ENCODE peak calls at places on chromosomes 16 and 17, in six cellular contexts. T is psoas muscle, B is H9, U is choroid plexus epithelial cell, Y is omental fat pad, W is cardiac fibroblast. F is an unnamed sample.

GRCh38 chr17:36857698-36858097 is 79.6 kb upstream of the LHX1 start:
- DNase-seq in T (no peak), B (no peak), U (no peak), Y (no peak), W (no peak), F (peak)

GRCh38 chr17:36705651-36706436 is 104.5 kb downstream of the MRM1 start:
- DNase-seq in T (no peak), B (peak), U (peak), Y (no peak), W (peak), F (peak)

GRCh38 chr16:30947533-30948086 is 1.3 kb upstream of the ORAI3 start:
- DNase-seq in T (no peak), B (peak), U (no peak), Y (no peak), W (no peak), F (no peak)

GRCh38 chr17:79842136-79842655 is 3.0 kb upstream of the CBX4 start:
- DNase-seq in T (no peak), B (peak), U (no peak), Y (no peak), W (no peak), F (no peak)

GRCh38 chr16:67884-68789 is 4.3 kb downstream of the RHBDF1 start:
- DNase-seq in T (peak), B (no peak), U (peak), Y (no peak), W (peak), F (no peak)

GRCh38 chr16:88697831-88698693 is 8.1 kb downstream of the RNF166 start:
- DNase-seq in T (no peak), B (peak), U (no peak), Y (no peak), W (no peak), F (no peak)

GRCh38 chr17:2700031-2700490 is 11.5 kb downstream of the CLUH start:
- DNase-seq in T (no peak), B (peak), U (no peak), Y (no peak), W (no peak), F (no peak)

GRCh38 chr17:1267471-1267947 is 2.7 kb upstream of the BHLHA9 start:
- DNase-seq in T (no peak), B (peak), U (no peak), Y (no peak), W (peak), F (no peak)

GRCh38 chr17:57440522-57441269 is 184.4 kb downstream of the MSI2 start:
- DNase-seq in T (peak), B (peak), U (peak), Y (no peak), W (peak), F (peak)

GRCh38 chr16:50007744-50008143 is 17.3 kb upstream of the CNEP1R1 start:
- DNase-seq in T (no peak), B (no peak), U (no peak), Y (no peak), W (no peak), F (no peak)

GRCh38 chr17:2157081-2157480 is 102.2 kb downstream of the HIC1 start:
- DNase-seq in T (no peak), B (no peak), U (peak), Y (no peak), W (peak), F (no peak)

GRCh38 chr17:79777166-79777843 is 643 bp upstream of the CBX2 start:
- DNase-seq in T (peak), B (peak), U (peak), Y (no peak), W (peak), F (peak)

GRCh38 chr17:46774108-46774737 is 44.3 kb downstream of the WNT3 start:
- DNase-seq in T (no peak), B (peak), U (no peak), Y (no peak), W (no peak), F (no peak)
- TF ChIP-seq CTCF in T (no peak), B (no peak), U (no peak), Y (no peak), W (no peak), F (no peak)

GRCh38 chr17:75498726-75499213 is 16.6 kb downstream of the CASKIN2 start:
- DNase-seq in T (peak), B (peak), U (no peak), Y (no peak), W (no peak), F (no peak)
- TF ChIP-seq CTCF in T (no peak), B (no peak), U (no peak), Y (no peak), W (no peak), F (no peak)

GRCh38 chr17:45315583-45316270 is 1.1 kb downstream of the MAP3K14 start:
- DNase-seq in T (no peak), B (no peak), U (no peak), Y (no peak), W (no peak), F (peak)

GRCh38 chr17:45314761-45315549 is 1.9 kb downstream of the MAP3K14 start:
- DNase-seq in T (no peak), B (no peak), U (peak), Y (no peak), W (no peak), F (no peak)

GRCh38 chr17:45317113-45317820 is 447 bp upstream of the MAP3K14 start:
- DNase-seq in T (peak), B (peak), U (peak), Y (peak), W (peak), F (peak)

GRCh38 chr17:45318561-45319230 is 1.9 kb upstream of the MAP3K14 start:
- DNase-seq in T (no peak), B (no peak), U (no peak), Y (no peak), W (no peak), F (peak)

DNA sequence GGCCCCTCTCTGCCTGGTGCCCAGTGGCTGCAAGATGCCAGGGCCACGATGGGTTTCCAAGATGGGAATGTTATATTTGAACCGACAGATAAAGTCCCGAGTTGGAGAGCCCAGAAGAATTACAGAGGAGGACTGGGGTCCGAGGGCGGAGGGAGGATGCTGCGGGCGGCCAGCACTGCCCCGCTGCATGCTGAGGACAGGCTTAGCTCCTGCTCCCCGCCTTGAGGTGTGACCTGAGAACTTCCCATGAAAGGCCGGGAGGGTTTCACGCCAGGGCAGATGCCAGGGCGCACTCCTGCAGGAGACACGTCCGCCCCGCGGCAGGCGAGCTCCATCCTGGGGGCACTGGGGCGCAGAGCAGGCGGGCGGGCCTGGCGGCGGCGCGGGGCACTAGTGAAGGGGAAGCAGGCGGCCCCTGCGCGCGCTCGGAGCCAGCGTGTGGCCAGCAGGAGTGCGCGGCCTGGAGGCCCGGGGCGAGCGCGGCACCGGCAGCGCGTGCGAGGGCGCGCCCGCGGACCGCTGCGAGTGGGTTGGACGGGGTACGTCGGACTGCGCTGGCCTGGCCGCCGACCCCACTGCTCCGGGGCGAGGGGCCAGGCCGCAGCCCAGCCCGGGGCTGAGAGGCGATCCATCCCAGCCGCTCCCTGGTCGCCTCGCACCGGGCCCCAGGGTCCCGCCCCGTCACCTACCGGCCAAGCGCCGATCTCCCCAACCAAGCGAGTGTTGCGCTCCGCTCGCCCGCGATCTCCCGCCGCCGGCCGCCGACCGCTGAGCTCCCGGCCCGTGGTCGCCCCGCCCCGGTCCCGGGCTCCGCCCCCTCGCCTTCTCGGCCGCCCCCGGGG is at the start of gene MAP3K14:
- DNase-seq in T (peak), B (peak), U (peak), Y (no peak), W (peak), F (peak)
- TF ChIP-seq CTCF in T (no peak), B (peak), U (peak), Y (no peak), W (peak), F (no peak)

DNA sequence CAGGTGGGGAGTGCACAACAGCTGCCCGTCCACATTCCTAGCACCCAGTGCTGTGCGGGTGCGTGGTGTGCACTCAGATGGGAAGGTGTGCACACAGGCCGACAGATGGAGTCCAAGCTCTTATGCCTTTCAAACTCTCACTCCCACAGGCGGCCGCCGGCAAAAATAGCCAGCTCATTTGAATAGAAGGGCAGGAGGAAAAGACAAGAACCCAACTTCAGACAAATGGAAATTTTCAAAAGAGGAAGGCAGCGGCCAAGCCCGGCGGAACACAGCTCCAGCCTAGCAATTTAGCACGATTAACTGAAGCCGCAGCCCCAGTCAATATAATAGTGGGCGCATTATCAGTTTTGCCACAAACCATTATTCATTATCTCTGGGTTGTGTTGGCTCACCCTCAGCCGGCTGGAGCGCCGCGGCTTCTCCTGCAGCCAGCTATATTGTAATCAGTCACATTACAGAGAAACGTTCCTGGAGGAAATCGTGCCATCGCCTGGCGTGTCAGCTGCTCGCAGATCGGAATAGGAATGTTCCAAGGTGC is 103.9 kb upstream of the SEC14L1 start:
- DNase-seq in T (no peak), B (no peak), U (no peak), Y (no peak), W (no peak), F (no peak)
- TF ChIP-seq CTCF in T (no peak), B (no peak), U (no peak), Y (no peak), W (no peak), F (no peak)

GRCh38 chr16:65756163-65756562 is 610.3 kb upstream of the CDH5 start:
- DNase-seq in T (no peak), B (no peak), U (no peak), Y (no peak), W (no peak), F (no peak)
- TF ChIP-seq CTCF in T (no peak), B (no peak), U (no peak), Y (no peak), W (no peak), F (no peak)

GRCh38 chr16:20002936-20003335 is 70.8 kb downstream of the GPR139 start:
- DNase-seq in T (no peak), B (no peak), U (no peak), Y (no peak), W (no peak), F (no peak)

GRCh38 chr16:20001856-20002707 is 71.6 kb downstream of the GPR139 start:
- DNase-seq in T (no peak), B (no peak), U (no peak), Y (no peak), W (no peak), F (no peak)

DNA sequence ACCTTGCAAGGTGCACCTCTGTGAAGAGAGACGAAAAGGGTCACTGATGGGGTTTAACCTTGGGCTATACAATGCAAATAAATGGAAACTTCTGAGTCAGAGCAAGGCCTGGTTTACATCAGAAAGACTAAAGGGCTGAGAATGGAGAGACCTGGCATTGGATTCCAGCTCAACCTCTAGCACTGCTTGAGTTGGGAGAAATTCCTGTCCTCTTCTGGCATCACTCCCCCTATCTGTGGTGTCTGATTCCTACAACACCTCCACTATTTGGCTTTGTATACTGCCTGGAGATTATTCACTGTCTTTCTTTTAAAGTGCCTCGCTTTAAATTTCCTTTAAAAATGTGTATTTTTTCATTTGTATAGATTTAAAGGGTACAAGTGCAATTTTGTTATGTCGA is 68.8 kb downstream of the GPR139 start:
- DNase-seq in T (no peak), B (peak), U (no peak), Y (no peak), W (no peak), F (no peak)
- TF ChIP-seq CTCF in T (no peak), B (peak), U (no peak), Y (no peak), W (no peak), F (no peak)

GRCh38 chr16:56513972-56514371 is 5.9 kb downstream of the BBS2 start:
- DNase-seq in T (no peak), B (peak), U (peak), Y (no peak), W (peak), F (peak)

GRCh38 chr16:56514845-56515244 is 5.0 kb downstream of the BBS2 start:
- DNase-seq in T (no peak), B (no peak), U (no peak), Y (no peak), W (peak), F (no peak)

GRCh38 chr16:56510544-56510943 is 9.3 kb downstream of the BBS2 start:
- DNase-seq in T (no peak), B (no peak), U (no peak), Y (no peak), W (no peak), F (no peak)

GRCh38 chr16:56515665-56516064 is 4.2 kb downstream of the BBS2 start:
- DNase-seq in T (no peak), B (no peak), U (no peak), Y (no peak), W (no peak), F (no peak)

GRCh38 chr16:56512025-56512424 is 7.8 kb downstream of the BBS2 start:
- DNase-seq in T (no peak), B (no peak), U (no peak), Y (no peak), W (no peak), F (no peak)
- TF ChIP-seq CTCF in T (no peak), B (no peak), U (no peak), Y (no peak), W (no peak), F (no peak)

DNA sequence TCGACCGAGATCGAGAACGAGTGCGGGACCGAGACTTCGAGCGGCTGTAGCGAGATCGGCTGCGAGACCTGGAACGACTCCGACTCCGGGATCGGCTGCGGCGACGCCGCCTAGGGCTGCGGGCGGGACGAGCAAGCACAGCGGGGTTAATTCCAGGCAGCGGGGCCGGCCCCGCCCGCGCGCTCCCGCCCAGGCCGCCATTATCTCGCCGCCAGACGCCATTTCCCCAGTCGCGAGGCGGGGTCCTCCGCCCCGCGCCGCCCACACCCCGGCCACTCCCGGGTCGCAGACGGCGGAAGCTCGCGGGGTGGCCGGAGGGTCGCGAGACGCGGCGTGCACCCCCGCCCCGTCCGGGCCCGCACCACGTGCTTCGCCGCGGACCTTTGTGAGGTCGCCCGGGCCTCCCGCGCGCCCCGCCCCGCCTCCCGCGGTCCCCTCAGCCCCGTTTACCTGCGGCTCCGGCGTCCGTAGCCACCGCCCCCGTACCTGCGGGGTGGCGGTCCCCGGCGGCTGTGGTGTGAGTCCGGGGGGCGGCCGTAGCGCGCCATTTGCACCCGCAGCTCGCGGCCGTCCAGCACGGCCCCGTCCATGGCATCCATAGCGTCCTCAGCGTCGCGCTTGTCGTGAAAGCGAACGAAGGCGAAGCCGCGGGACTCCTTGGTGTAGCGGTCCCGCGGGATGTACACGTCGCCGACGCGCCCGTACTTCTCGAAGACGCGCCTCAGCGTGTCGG is 616 bp downstream of the SRSF2 start:
- DNase-seq in T (peak), B (peak), U (peak), Y (no peak), W (peak), F (peak)
- TF ChIP-seq CTCF in T (no peak), B (peak), U (peak), Y (no peak), W (peak), F (peak)

DNA sequence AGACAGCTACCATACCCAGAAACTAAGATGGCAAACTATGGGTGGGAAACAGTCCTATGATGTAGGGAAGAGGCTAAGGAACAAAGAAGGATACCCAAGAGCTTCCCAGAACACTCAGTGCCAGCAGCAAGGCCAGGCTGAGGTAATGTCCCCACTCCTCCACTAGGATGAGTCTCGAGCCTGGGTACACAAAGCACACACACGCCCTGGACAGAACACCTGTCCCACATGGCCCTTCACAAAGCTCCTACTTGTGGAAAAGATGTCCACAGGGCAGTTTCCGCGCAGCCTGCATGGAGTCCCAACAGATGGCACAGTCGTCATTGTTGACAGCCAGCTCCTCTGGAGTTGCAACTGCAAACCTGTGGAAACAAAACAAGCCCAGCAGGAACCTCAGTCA is 23.9 kb downstream of the AMFR start:
- DNase-seq in T (peak), B (peak), U (peak), Y (no peak), W (no peak), F (peak)
- TF ChIP-seq CTCF in T (peak), B (peak), U (peak), Y (no peak), W (peak), F (peak)

GRCh38 chr17:46193626-46194392 is 580 bp upstream of the KANSL1 start:
- DNase-seq in T (peak), B (peak), U (peak), Y (peak), W (peak), F (peak)
- TF ChIP-seq CTCF in T (no peak), B (no peak), U (no peak), Y (no peak), W (peak), F (peak)